ENCODE peak calls at places on chromosomes 13 and 19, in eight cellular contexts. O is HepG2; L is ovary; F is effector memory CD4-positive, alpha-beta T cell; Q is stimulated activated CD8-positive, alpha-beta memory T cell treated with anti-CD3 and anti-CD28 coated beads, Interleukin-15, amount 100 ng/mL, for 24 hours; B is posterior cingulate gyrus; W is NCI-H2081; A is naive B cell. G is an unnamed sample.

GRCh38 chr19:32287811-32288227 is 57.6 kb upstream of the ZNF507 start:
- DNase-seq in W (no peak), B (no peak), F (no peak), O (peak), Q (no peak), A (no peak), L (peak), G (peak)

GRCh38 chr13:108851660-108852059 is 222.2 kb downstream of the MYO16 start:
- DNase-seq in W (no peak), A (no peak), F (no peak), O (no peak), Q (no peak), L (no peak), B (no peak), G (no peak)

GRCh38 chr13:35987572-35988513 is 143.3 kb downstream of the DCLK1 start:
- DNase-seq in L (no peak), W (peak), A (no peak), F (no peak), B (no peak), O (no peak), Q (no peak), G (no peak)

GRCh38 chr19:54252845-54253244 is 4.2 kb downstream of the LILRB5 start:
- DNase-seq in B (no peak), O (no peak), F (no peak), Q (no peak), A (no peak), W (no peak), L (no peak), G (no peak)

GRCh38 chr13:113457510-113457909 is 4.2 kb upstream of the ADPRHL1 start:
- DNase-seq in B (no peak), F (no peak), L (no peak), A (no peak), W (no peak), O (no peak), Q (no peak), G (no peak)

GRCh38 chr13:43270043-43270830 is 246.9 kb downstream of the DNAJC15 start:
- DNase-seq in W (no peak), A (no peak), Q (no peak), O (no peak), F (no peak), L (no peak), B (no peak), G (no peak)

GRCh38 chr19:57068921-57069697 is 50.7 kb upstream of the USP29 start:
- DNase-seq in A (no peak), B (peak), L (peak), W (no peak), Q (no peak), O (peak), F (no peak), G (peak)

GRCh38 chr13:106063591-106064308 is 471.7 kb downstream of the EFNB2 start:
- DNase-seq in Q (no peak), W (no peak), O (no peak), L (no peak), A (no peak), B (no peak), F (no peak), G (no peak)

G was measured in NB4.